ENCODE peak calls at places on chromosome 5, in five cellular contexts. L is tibial nerve, E is breast epithelium, U is HT1080, G is cardiac muscle cell. R is an unnamed sample.

GRCh38 chr5:41598011-41598410 is 87.6 kb upstream of the PLCXD3 start:
- DNase-seq in G (peak), L (no peak), E (no peak), U (no peak), R (no peak)

GRCh38 chr5:135069016-135069770 is 35.2 kb upstream of the PITX1 start:
- DNase-seq in U (no peak), E (no peak), G (no peak), L (no peak), R (no peak)

GRCh38 chr5:37840036-37840909 is at the start of gene GDNF:
- DNase-seq in E (no peak), L (no peak), U (peak), G (peak), R (peak)

GRCh38 chr5:168142402-168142801 is 149.0 kb upstream of the WWC1 start:
- DNase-seq in E (no peak), G (no peak), L (no peak), U (no peak), R (no peak)

GRCh38 chr5:141521244-141521781 is 32.4 kb downstream of the PCDHGC5 start:
- DNase-seq in U (peak), E (no peak), G (peak), L (peak), R (no peak)

GRCh38 chr5:130126748-130127147 is 222.5 kb downstream of the CHSY3 start:
- DNase-seq in E (no peak), U (no peak), G (no peak), L (no peak), R (no peak)

GRCh38 chr5:143400541-143401252 is 2.8 kb downstream of the NR3C1 start:
- DNase-seq in L (peak), G (peak), U (peak), E (no peak), R (no peak)

GRCh38 chr5:138789771-138790242 is 36.6 kb downstream of the CTNNA1 start:
- DNase-seq in G (peak), U (peak), E (no peak), L (no peak), R (peak)

GRCh38 chr5:32542216-32543059 is 42.9 kb upstream of the SUB1 start:
- DNase-seq in E (no peak), U (peak), L (no peak), G (peak), R (no peak)

GRCh38 chr5:79025054-79025465 is 40.0 kb upstream of the ARSB start:
- DNase-seq in G (peak), L (peak), U (peak), E (peak), R (no peak)

GRCh38 chr5:40378431-40379175 is 301.1 kb upstream of the PTGER4 start:
- DNase-seq in G (no peak), U (no peak), E (no peak), L (no peak), R (no peak)

GRCh38 chr5:116032094-116032517 is at the start of gene ARL14EPL:
- DNase-seq in G (peak), U (peak), L (peak), E (no peak), R (no peak)

GRCh38 chr5:146947181-146947941 is 68.8 kb upstream of the PPP2R2B start:
- DNase-seq in U (peak), G (peak), L (no peak), E (no peak), R (no peak)

GRCh38 chr5:115815693-115816225 is 700 bp downstream of the CDO1 start:
- DNase-seq in G (peak), L (peak), E (no peak), U (no peak), R (no peak)

GRCh38 chr5:72015103-72015548 is 92.1 kb upstream of the MAP1B start:
- DNase-seq in L (no peak), U (peak), E (no peak), G (peak), R (peak)

GRCh38 chr5:74950836-74951515 is 84.8 kb upstream of the FAM169A start:
- DNase-seq in G (no peak), L (no peak), U (no peak), E (no peak), R (no peak)

GRCh38 chr5:162190-162564 is 29.1 kb upstream of the LRRC14B start:
- DNase-seq in E (no peak), G (no peak), L (no peak), U (no peak), R (no peak)

GRCh38 chr5:115577329-115577728 is 24.9 kb downstream of the TICAM2 start:
- DNase-seq in G (peak), E (no peak), U (no peak), L (no peak), R (no peak)

GRCh38 chr5:10138385-10139057 is 111.2 kb downstream of the ATPSCKMT start:
- DNase-seq in E (no peak), U (no peak), L (no peak), G (peak), R (no peak)

GRCh38 chr5:113179156-113179555 is 202.6 kb downstream of the DCP2 start:
- DNase-seq in U (no peak), E (no peak), L (no peak), G (no peak), R (no peak)

R was measured in HuH-7.5.